ENCODE peak calls at places on chromosomes 12 and 14, in five cellular contexts. D is prostate gland, Y is HCT116, C is stomach, T is transverse colon. K is an unnamed sample.

GRCh38 chr14:99127651-99128167 is 144.3 kb downstream of the BCL11B start:
- DNase-seq in D (peak), Y (no peak), C (peak), T (no peak), K (no peak)

GRCh38 chr12:48979602-48980388 is 1.7 kb downstream of the WNT1 start:
- DNase-seq in D (no peak), Y (no peak), C (peak), T (peak), K (no peak)

GRCh38 chr14:64758711-64759554 is 54.7 kb downstream of the PLEKHG3 start:
- DNase-seq in D (no peak), Y (no peak), C (peak), T (no peak), K (no peak)

GRCh38 chr12:76706761-76707160 is 57.2 kb upstream of the ZDHHC17 start:
- DNase-seq in D (no peak), Y (no peak), C (no peak), T (no peak), K (no peak)

GRCh38 chr14:37145395-37145794 is 27.0 kb downstream of the SLC25A21 start:
- DNase-seq in D (no peak), Y (no peak), C (no peak), T (no peak), K (no peak)

GRCh38 chr14:77498984-77499527 is 440 bp upstream of the ISM2 start:
- DNase-seq in D (no peak), Y (no peak), C (peak), T (no peak), K (peak)

GRCh38 chr12:3035171-3035570 is 42.0 kb upstream of the TSPAN9 start:
- DNase-seq in D (no peak), Y (no peak), C (no peak), T (no peak), K (no peak)

GRCh38 chr14:65243766-65244442 is 141.6 kb upstream of the MAX start:
- DNase-seq in D (no peak), Y (no peak), C (no peak), T (no peak), K (no peak)

GRCh38 chr12:95700316-95700785 is 90.2 kb downstream of the NTN4 start:
- DNase-seq in D (no peak), Y (no peak), C (no peak), T (no peak), K (peak)

GRCh38 chr12:31832740-31833540 is 104.1 kb upstream of the AMN1 start:
- DNase-seq in D (no peak), Y (no peak), C (no peak), T (no peak), K (no peak)

GRCh38 chr12:76495556-76495955 is 64.0 kb downstream of the OSBPL8 start:
- DNase-seq in D (no peak), Y (no peak), C (no peak), T (no peak), K (no peak)

GRCh38 chr12:125773033-125773432 is 707.8 kb downstream of the AACS start:
- DNase-seq in D (no peak), Y (peak), C (no peak), T (no peak), K (no peak)

GRCh38 chr14:33959692-33960151 is 8.8 kb upstream of the EGLN3 start:
- DNase-seq in D (no peak), Y (no peak), C (no peak), T (no peak), K (no peak)

GRCh38 chr14:74552623-74553022 is 59.1 kb downstream of the ISCA2 start:
- DNase-seq in D (no peak), Y (no peak), C (peak), T (peak), K (no peak)

GRCh38 chr14:75375983-75376382 is 51.8 kb upstream of the JDP2 start:
- DNase-seq in D (no peak), Y (no peak), C (no peak), T (no peak), K (no peak)

GRCh38 chr12:88925370-88925915 is 345.2 kb upstream of the KITLG start:
- DNase-seq in D (no peak), Y (no peak), C (no peak), T (no peak), K (no peak)

GRCh38 chr14:76995279-76996035 is 33.1 kb downstream of the IRF2BPL start:
- DNase-seq in D (no peak), Y (no peak), C (peak), T (no peak), K (no peak)

GRCh38 chr12:119266963-119267362 is 67.6 kb upstream of the CCDC60 start:
- DNase-seq in D (no peak), Y (no peak), C (no peak), T (no peak), K (no peak)

GRCh38 chr12:4120316-4120920 is 153.1 kb upstream of the CCND2 start:
- DNase-seq in D (no peak), Y (no peak), C (no peak), T (no peak), K (no peak)

GRCh38 chr12:25458047-25458552 is 95.0 kb downstream of the LMNTD1 start:
- DNase-seq in D (no peak), Y (peak), C (no peak), T (no peak), K (no peak)

GRCh38 chr14:54786816-54787215 is 115.8 kb downstream of the GCH1 start:
- DNase-seq in D (no peak), Y (no peak), C (no peak), T (no peak), K (no peak)

GRCh38 chr14:54182419-54183040 is 214.3 kb upstream of the CDKN3 start:
- DNase-seq in D (no peak), Y (no peak), C (no peak), T (no peak), K (no peak)

DNA sequence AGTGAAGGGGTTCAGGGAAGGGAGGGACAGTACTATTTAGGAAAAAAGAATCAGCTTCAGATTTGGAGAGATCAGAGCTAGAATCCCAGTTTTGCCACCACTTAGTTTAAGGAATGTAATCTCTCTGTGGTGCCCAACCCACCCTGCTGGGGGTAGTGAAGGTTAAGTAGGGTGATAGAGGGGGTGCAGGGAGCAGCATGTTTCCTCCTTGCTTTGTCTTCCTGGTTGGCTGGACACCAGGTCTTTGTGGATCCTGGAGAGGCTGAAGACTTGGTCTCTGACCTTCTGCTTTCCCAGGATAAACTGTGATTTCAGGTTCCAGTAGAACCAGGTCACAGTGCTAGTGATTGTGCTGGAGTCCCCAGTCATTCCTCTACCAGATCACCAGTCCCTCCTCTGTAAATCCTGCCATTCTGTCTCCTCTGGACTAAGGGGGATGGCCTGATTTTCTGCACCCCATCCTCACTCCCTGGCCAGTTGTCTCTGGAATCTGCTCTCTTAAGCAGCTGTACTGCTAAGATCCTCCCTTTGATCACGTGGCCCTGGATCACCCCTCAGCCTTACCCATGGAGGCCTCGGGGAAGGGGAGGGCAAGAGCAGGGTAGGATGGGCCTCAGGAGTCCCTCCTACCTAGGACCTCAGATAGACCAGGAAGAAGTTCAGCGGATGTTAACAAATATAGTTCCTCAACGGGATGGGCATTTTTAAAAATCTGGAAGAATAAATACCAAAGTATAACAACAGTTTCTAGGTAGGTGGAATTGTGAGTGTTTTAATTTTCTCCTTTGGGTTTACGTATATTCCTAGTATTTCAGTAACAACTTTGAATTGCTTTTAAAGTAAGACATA is 3.1 kb downstream of the MAP3K12 start:
- DNase-seq in D (no peak), Y (no peak), C (no peak), T (peak), K (no peak)
- TF ChIP-seq POLR2AphosphoS5 in D (peak), Y (no peak), C (no peak), T (no peak), K (no peak)

DNA sequence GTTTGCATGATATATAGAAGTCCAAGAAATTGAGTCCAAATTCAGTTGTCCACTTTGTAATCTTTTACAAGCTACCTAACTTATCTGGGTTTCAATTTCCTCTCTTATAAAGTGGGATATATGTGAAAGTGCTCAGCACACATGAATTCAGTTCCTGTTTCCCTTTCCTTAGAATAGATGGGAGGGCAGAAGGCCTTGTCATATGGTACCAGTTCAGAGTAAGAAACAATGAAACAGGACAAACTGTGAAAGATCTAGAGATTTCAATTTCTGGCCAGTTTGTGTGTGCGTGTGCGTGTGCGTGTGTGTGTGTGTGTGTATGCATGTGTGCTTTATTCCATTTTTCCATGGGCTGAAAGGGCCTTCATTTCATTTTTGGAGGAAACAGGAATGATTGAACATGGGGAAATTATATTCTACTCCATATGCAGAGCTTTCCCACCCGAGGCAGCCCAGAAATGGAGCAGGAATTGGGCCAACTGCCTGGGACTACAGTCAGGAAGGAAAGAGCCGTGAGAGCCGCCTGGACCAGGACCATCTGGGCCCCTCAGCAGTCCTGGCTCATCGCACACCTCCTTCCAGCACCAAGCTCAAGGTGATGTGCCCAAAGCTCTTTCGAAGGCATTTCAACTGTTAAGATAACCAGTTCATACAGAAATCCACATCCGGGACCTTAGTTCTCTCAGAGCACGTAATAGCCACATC is 183.2 kb downstream of the EPS8 start:
- DNase-seq in D (no peak), Y (no peak), C (no peak), T (no peak), K (no peak)
- TF ChIP-seq POLR2A in D (no peak), Y (no peak), C (no peak), T (no peak), K (no peak)

GRCh38 chr12:109597795-109598427 is 24.3 kb downstream of the MVK start:
- DNase-seq in D (peak), Y (peak), C (peak), T (peak), K (peak)
- TF ChIP-seq POLR2AphosphoS5 in D (peak), Y (no peak), C (no peak), T (no peak), K (no peak)

GRCh38 chr12:6904280-6905276 is at the start of gene LRRC23:
- DNase-seq in D (peak), Y (peak), C (peak), T (peak), K (peak)
- TF ChIP-seq POLR2A in D (peak), Y (no peak), C (no peak), T (peak), K (no peak)

GRCh38 chr12:52813203-52813819 is 605 bp downstream of the KRT4 start:
- DNase-seq in D (no peak), Y (no peak), C (no peak), T (no peak), K (no peak)
- TF ChIP-seq POLR2AphosphoS5 in D (no peak), Y (no peak), C (no peak), T (no peak), K (no peak)

DNA sequence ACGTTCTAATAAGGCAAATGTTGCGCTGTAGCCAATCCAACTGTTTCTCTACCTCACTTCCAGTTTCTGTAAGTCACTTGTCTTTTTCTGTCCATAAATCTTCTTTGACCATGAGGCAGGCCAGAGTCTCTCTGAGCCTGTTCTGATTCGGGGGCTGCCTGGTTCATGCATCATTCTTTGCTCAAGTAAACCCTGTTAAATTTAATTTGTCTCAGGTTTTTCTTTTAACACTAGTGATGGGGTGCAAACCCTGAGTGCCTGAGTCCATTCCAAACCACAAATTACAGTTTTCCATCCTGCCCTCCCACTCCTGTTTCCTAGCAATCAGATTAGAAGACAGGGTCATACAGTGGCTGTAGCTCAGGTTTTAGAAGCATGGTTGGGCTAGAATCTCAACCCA is 41.9 kb downstream of the VWF start:
- DNase-seq in D (no peak), Y (no peak), C (no peak), T (no peak), K (no peak)
- TF ChIP-seq POLR2A in D (no peak), Y (no peak), C (no peak), T (no peak), K (no peak)

K was measured in GM12891.